ENCODE peak calls at places on chromosome 5, in ten cellular contexts. One of them, this sample, is unnamed.

GRCh38 chr5:96645096-96645495 is 17.1 kb upstream of the CAST start:
- DNase-seq in MG63: no peak
- DNase-seq in esophagus squamous epithelium: no peak
- DNase-seq in adrenal gland: no peak
- DNase-seq in body of pancreas: no peak
- DNase-seq in heart left ventricle: no peak
- DNase-seq in CD4-positive, alpha-beta T cell: no peak
- DNase-seq in spleen: no peak
- DNase-seq in A549: no peak
- DNase-seq in CD8-positive, alpha-beta memory T cell: no peak
- DNase-seq in this sample: no peak

GRCh38 chr5:59081693-59082092 is 498.8 kb downstream of the RAB3C start:
- DNase-seq in body of pancreas: no peak
- DNase-seq in adrenal gland: no peak
- DNase-seq in CD4-positive, alpha-beta T cell: no peak
- DNase-seq in spleen: no peak
- DNase-seq in esophagus squamous epithelium: no peak
- DNase-seq in heart left ventricle: no peak
- DNase-seq in A549: no peak
- DNase-seq in CD8-positive, alpha-beta memory T cell: no peak
- DNase-seq in MG63: no peak
- DNase-seq in this sample: no peak

GRCh38 chr5:88937406-88937805 is 54.4 kb upstream of the MEF2C start:
- DNase-seq in CD8-positive, alpha-beta memory T cell: no peak
- DNase-seq in esophagus squamous epithelium: no peak
- DNase-seq in A549: no peak
- DNase-seq in heart left ventricle: no peak
- DNase-seq in adrenal gland: no peak
- DNase-seq in spleen: no peak
- DNase-seq in MG63: no peak
- DNase-seq in CD4-positive, alpha-beta T cell: no peak
- DNase-seq in body of pancreas: no peak
- DNase-seq in this sample: no peak

GRCh38 chr5:119578937-119579336 is 50.4 kb upstream of the FAM170A start:
- DNase-seq in A549: peak; percentile 14
- DNase-seq in body of pancreas: peak; percentile 45
- DNase-seq in heart left ventricle: no peak
- DNase-seq in MG63: peak; percentile 18
- DNase-seq in adrenal gland: no peak
- DNase-seq in esophagus squamous epithelium: no peak
- DNase-seq in CD8-positive, alpha-beta memory T cell: no peak
- DNase-seq in CD4-positive, alpha-beta T cell: no peak
- DNase-seq in spleen: no peak
- DNase-seq in this sample: no peak

GRCh38 chr5:170538096-170538465 is 34.3 kb downstream of the KCNIP1 start:
- DNase-seq in heart left ventricle: no peak
- DNase-seq in adrenal gland: no peak
- DNase-seq in spleen: no peak
- DNase-seq in A549: no peak
- DNase-seq in CD4-positive, alpha-beta T cell: no peak
- DNase-seq in body of pancreas: no peak
- DNase-seq in esophagus squamous epithelium: no peak
- DNase-seq in CD8-positive, alpha-beta memory T cell: no peak
- DNase-seq in MG63: no peak
- DNase-seq in this sample: no peak

GRCh38 chr5:54470191-54470590 is 14.7 kb downstream of the HSPB3 start:
- DNase-seq in CD8-positive, alpha-beta memory T cell: no peak
- DNase-seq in esophagus squamous epithelium: no peak
- DNase-seq in CD4-positive, alpha-beta T cell: no peak
- DNase-seq in adrenal gland: no peak
- DNase-seq in MG63: no peak
- DNase-seq in spleen: no peak
- DNase-seq in heart left ventricle: no peak
- DNase-seq in A549: no peak
- DNase-seq in body of pancreas: no peak
- DNase-seq in this sample: no peak

GRCh38 chr5:41834506-41834905 is 35.7 kb downstream of the OXCT1 start:
- DNase-seq in heart left ventricle: no peak
- DNase-seq in esophagus squamous epithelium: no peak
- DNase-seq in A549: no peak
- DNase-seq in MG63: no peak
- DNase-seq in adrenal gland: no peak
- DNase-seq in CD4-positive, alpha-beta T cell: no peak
- DNase-seq in CD8-positive, alpha-beta memory T cell: no peak
- DNase-seq in body of pancreas: no peak
- DNase-seq in spleen: no peak
- DNase-seq in this sample: no peak

GRCh38 chr5:31581498-31582099 is 49.5 kb downstream of the C5orf22 start:
- DNase-seq in body of pancreas: no peak
- DNase-seq in A549: no peak
- DNase-seq in esophagus squamous epithelium: no peak
- DNase-seq in heart left ventricle: no peak
- DNase-seq in spleen: no peak
- DNase-seq in MG63: no peak
- DNase-seq in CD4-positive, alpha-beta T cell: no peak
- DNase-seq in adrenal gland: no peak
- DNase-seq in CD8-positive, alpha-beta memory T cell: no peak
- DNase-seq in this sample: no peak

GRCh38 chr5:55691265-55692105 is 20.6 kb downstream of the SLC38A9 start:
- DNase-seq in heart left ventricle: no peak
- DNase-seq in spleen: no peak
- DNase-seq in body of pancreas: no peak
- DNase-seq in A549: peak; percentile 27
- DNase-seq in CD8-positive, alpha-beta memory T cell: no peak
- DNase-seq in CD4-positive, alpha-beta T cell: no peak
- DNase-seq in adrenal gland: no peak
- DNase-seq in MG63: no peak
- DNase-seq in esophagus squamous epithelium: no peak
- DNase-seq in this sample: no peak

GRCh38 chr5:55694152-55694830 is 17.8 kb downstream of the SLC38A9 start:
- DNase-seq in CD8-positive, alpha-beta memory T cell: no peak
- DNase-seq in esophagus squamous epithelium: no peak
- DNase-seq in heart left ventricle: no peak
- DNase-seq in CD4-positive, alpha-beta T cell: no peak
- DNase-seq in adrenal gland: no peak
- DNase-seq in MG63: no peak
- DNase-seq in A549: no peak
- DNase-seq in body of pancreas: no peak
- DNase-seq in spleen: no peak
- DNase-seq in this sample: no peak

GRCh38 chr5:55692106-55692417 is 20.1 kb downstream of the SLC38A9 start:
- DNase-seq in esophagus squamous epithelium: no peak
- DNase-seq in body of pancreas: no peak
- DNase-seq in spleen: no peak
- DNase-seq in MG63: no peak
- DNase-seq in adrenal gland: no peak
- DNase-seq in heart left ventricle: no peak
- DNase-seq in CD8-positive, alpha-beta memory T cell: no peak
- DNase-seq in CD4-positive, alpha-beta T cell: no peak
- DNase-seq in A549: no peak
- DNase-seq in this sample: no peak

DNA sequence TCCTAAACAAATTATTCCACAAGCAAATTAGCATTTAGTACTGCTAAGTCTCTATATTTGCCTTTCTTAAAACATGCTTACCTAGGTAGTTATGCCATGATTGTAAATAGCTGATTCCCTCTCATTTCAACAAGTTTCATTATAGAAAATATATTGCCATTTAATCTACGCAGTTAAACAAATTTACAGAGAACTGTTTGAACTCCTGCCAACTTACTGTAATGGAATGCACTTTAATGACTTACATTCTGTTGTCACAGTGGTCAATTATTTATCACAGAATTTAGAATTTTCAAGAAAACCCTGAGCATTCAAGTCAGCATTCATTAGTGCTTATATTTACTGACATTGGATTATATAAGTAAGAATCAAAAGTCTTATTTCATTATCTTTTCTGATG is 19.6 kb downstream of the SLC38A9 start:
- DNase-seq in heart left ventricle: no peak
- DNase-seq in MG63: no peak
- DNase-seq in spleen: no peak
- DNase-seq in adrenal gland: no peak
- DNase-seq in A549: no peak
- DNase-seq in esophagus squamous epithelium: no peak
- DNase-seq in CD4-positive, alpha-beta T cell: no peak
- DNase-seq in body of pancreas: no peak
- DNase-seq in CD8-positive, alpha-beta memory T cell: no peak
- DNase-seq in this sample: no peak
- H3K9me3 ChIP-seq in heart left ventricle: no peaks in the 10 kb centered on the region
- H3K9me3 ChIP-seq in MG63: no peaks in the 10 kb centered on the region
- H3K9me3 ChIP-seq in spleen: no peaks in the 10 kb centered on the region
- H3K9me3 ChIP-seq in adrenal gland: no peaks in the 10 kb centered on the region
- H3K9me3 ChIP-seq in A549: no peaks in the 10 kb centered on the region
- H3K9me3 ChIP-seq in esophagus squamous epithelium: no peaks in the 10 kb centered on the region
- H3K9me3 ChIP-seq in CD4-positive, alpha-beta T cell: no peaks in the 10 kb centered on the region
- H3K9me3 ChIP-seq in body of pancreas: no peaks in the 10 kb centered on the region
- H3K9me3 ChIP-seq in CD8-positive, alpha-beta memory T cell: no peaks in the 10 kb centered on the region
- H3K9me3 ChIP-seq in this sample: no peaks in the 10 kb centered on the region

GRCh38 chr5:141389153-141390042 is 1.9 kb downstream of the PCDHGB4 start:
- DNase-seq in A549: no peak
- DNase-seq in MG63: no peak
- DNase-seq in spleen: no peak
- DNase-seq in body of pancreas: no peak
- DNase-seq in esophagus squamous epithelium: no peak
- DNase-seq in CD8-positive, alpha-beta memory T cell: no peak
- DNase-seq in heart left ventricle: no peak
- DNase-seq in adrenal gland: no peak
- DNase-seq in CD4-positive, alpha-beta T cell: no peak
- DNase-seq in this sample: no peak

GRCh38 chr5:141384471-141385267 is 2.1 kb downstream of the PCDHGA7 start:
- DNase-seq in body of pancreas: no peak
- DNase-seq in MG63: no peak
- DNase-seq in A549: no peak
- DNase-seq in adrenal gland: no peak
- DNase-seq in heart left ventricle: no peak
- DNase-seq in CD4-positive, alpha-beta T cell: no peak
- DNase-seq in spleen: no peak
- DNase-seq in CD8-positive, alpha-beta memory T cell: no peak
- DNase-seq in esophagus squamous epithelium: no peak
- DNase-seq in this sample: no peak

GRCh38 chr5:141393267-141393666 is 834 bp downstream of the PCDHGA8 start:
- DNase-seq in adrenal gland: no peak
- DNase-seq in heart left ventricle: no peak
- DNase-seq in MG63: no peak
- DNase-seq in CD8-positive, alpha-beta memory T cell: no peak
- DNase-seq in CD4-positive, alpha-beta T cell: no peak
- DNase-seq in A549: no peak
- DNase-seq in body of pancreas: no peak
- DNase-seq in esophagus squamous epithelium: no peak
- DNase-seq in spleen: no peak
- DNase-seq in this sample: no peak

GRCh38 chr5:141392429-141393198 is at the start of gene PCDHGA8:
- DNase-seq in spleen: no peak
- DNase-seq in body of pancreas: no peak
- DNase-seq in CD4-positive, alpha-beta T cell: no peak
- DNase-seq in adrenal gland: no peak
- DNase-seq in esophagus squamous epithelium: no peak
- DNase-seq in A549: no peak
- DNase-seq in MG63: no peak
- DNase-seq in CD8-positive, alpha-beta memory T cell: no peak
- DNase-seq in heart left ventricle: no peak
- DNase-seq in this sample: no peak

GRCh38 chr5:141388661-141389060 is 1.2 kb downstream of the PCDHGB4 start:
- DNase-seq in body of pancreas: no peak
- DNase-seq in CD8-positive, alpha-beta memory T cell: no peak
- DNase-seq in A549: no peak
- DNase-seq in CD4-positive, alpha-beta T cell: no peak
- DNase-seq in spleen: no peak
- DNase-seq in esophagus squamous epithelium: no peak
- DNase-seq in adrenal gland: no peak
- DNase-seq in MG63: no peak
- DNase-seq in heart left ventricle: no peak
- DNase-seq in this sample: no peak
- H3K9me3 ChIP-seq in body of pancreas: peaks cover 20% of the 10 kb centered on the region
- H3K9me3 ChIP-seq in CD8-positive, alpha-beta memory T cell: no peaks in the 10 kb centered on the region
- H3K9me3 ChIP-seq in A549: peaks cover 70% of the 10 kb centered on the region
- H3K9me3 ChIP-seq in CD4-positive, alpha-beta T cell: peaks cover 70% of the 10 kb centered on the region
- H3K9me3 ChIP-seq in spleen: peaks cover 97% of the 10 kb centered on the region
- H3K9me3 ChIP-seq in esophagus squamous epithelium: peaks cover 20% of the 10 kb centered on the region
- H3K9me3 ChIP-seq in adrenal gland: no peaks in the 10 kb centered on the region
- H3K9me3 ChIP-seq in MG63: peaks cover 11% of the 10 kb centered on the region
- H3K9me3 ChIP-seq in heart left ventricle: peaks cover 58% of the 10 kb centered on the region
- H3K9me3 ChIP-seq in this sample: peaks cover 21% of the 10 kb centered on the region

GRCh38 chr5:167821096-167821590 is 470.3 kb upstream of the WWC1 start:
- DNase-seq in heart left ventricle: no peak
- DNase-seq in esophagus squamous epithelium: no peak
- DNase-seq in spleen: no peak
- DNase-seq in A549: no peak
- DNase-seq in MG63: no peak
- DNase-seq in CD8-positive, alpha-beta memory T cell: no peak
- DNase-seq in CD4-positive, alpha-beta T cell: no peak
- DNase-seq in body of pancreas: no peak
- DNase-seq in adrenal gland: no peak
- DNase-seq in this sample: no peak
- H3K9me3 ChIP-seq in heart left ventricle: no peaks in the 10 kb centered on the region
- H3K9me3 ChIP-seq in esophagus squamous epithelium: no peaks in the 10 kb centered on the region
- H3K9me3 ChIP-seq in spleen: no peaks in the 10 kb centered on the region
- H3K9me3 ChIP-seq in A549: no peaks in the 10 kb centered on the region
- H3K9me3 ChIP-seq in MG63: peaks cover 1% of the 10 kb centered on the region
- H3K9me3 ChIP-seq in CD8-positive, alpha-beta memory T cell: no peaks in the 10 kb centered on the region
- H3K9me3 ChIP-seq in CD4-positive, alpha-beta T cell: no peaks in the 10 kb centered on the region
- H3K9me3 ChIP-seq in body of pancreas: no peaks in the 10 kb centered on the region
- H3K9me3 ChIP-seq in adrenal gland: no peaks in the 10 kb centered on the region
- H3K9me3 ChIP-seq in this sample: no peaks in the 10 kb centered on the region

GRCh38 chr5:34543687-34544086 is 112.4 kb upstream of the RAI14 start:
- DNase-seq in MG63: no peak
- DNase-seq in adrenal gland: no peak
- DNase-seq in CD8-positive, alpha-beta memory T cell: no peak
- DNase-seq in A549: no peak
- DNase-seq in CD4-positive, alpha-beta T cell: no peak
- DNase-seq in body of pancreas: no peak
- DNase-seq in esophagus squamous epithelium: no peak
- DNase-seq in heart left ventricle: no peak
- DNase-seq in spleen: no peak
- DNase-seq in this sample: no peak

GRCh38 chr5:34547300-34548085 is 108.6 kb upstream of the RAI14 start:
- DNase-seq in CD8-positive, alpha-beta memory T cell: no peak
- DNase-seq in heart left ventricle: no peak
- DNase-seq in esophagus squamous epithelium: no peak
- DNase-seq in CD4-positive, alpha-beta T cell: no peak
- DNase-seq in A549: no peak
- DNase-seq in spleen: no peak
- DNase-seq in body of pancreas: no peak
- DNase-seq in MG63: no peak
- DNase-seq in adrenal gland: no peak
- DNase-seq in this sample: no peak

GRCh38 chr5:34542818-34543217 is 113.3 kb upstream of the RAI14 start:
- DNase-seq in spleen: no peak
- DNase-seq in CD8-positive, alpha-beta memory T cell: no peak
- DNase-seq in body of pancreas: no peak
- DNase-seq in MG63: no peak
- DNase-seq in CD4-positive, alpha-beta T cell: no peak
- DNase-seq in A549: no peak
- DNase-seq in heart left ventricle: no peak
- DNase-seq in adrenal gland: no peak
- DNase-seq in esophagus squamous epithelium: no peak
- DNase-seq in this sample: no peak

GRCh38 chr5:34544403-34544802 is 111.7 kb upstream of the RAI14 start:
- DNase-seq in spleen: no peak
- DNase-seq in heart left ventricle: no peak
- DNase-seq in esophagus squamous epithelium: no peak
- DNase-seq in body of pancreas: no peak
- DNase-seq in adrenal gland: no peak
- DNase-seq in CD8-positive, alpha-beta memory T cell: no peak
- DNase-seq in CD4-positive, alpha-beta T cell: no peak
- DNase-seq in MG63: no peak
- DNase-seq in A549: no peak
- DNase-seq in this sample: no peak

GRCh38 chr5:34545164-34545563 is 111.0 kb upstream of the RAI14 start:
- DNase-seq in adrenal gland: no peak
- DNase-seq in body of pancreas: no peak
- DNase-seq in A549: no peak
- DNase-seq in CD8-positive, alpha-beta memory T cell: no peak
- DNase-seq in CD4-positive, alpha-beta T cell: no peak
- DNase-seq in MG63: no peak
- DNase-seq in spleen: no peak
- DNase-seq in esophagus squamous epithelium: no peak
- DNase-seq in heart left ventricle: no peak
- DNase-seq in this sample: no peak
- H3K9me3 ChIP-seq in adrenal gland: no peaks in the 10 kb centered on the region
- H3K9me3 ChIP-seq in body of pancreas: no peaks in the 10 kb centered on the region
- H3K9me3 ChIP-seq in A549: peaks cover 23% of the 10 kb centered on the region
- H3K9me3 ChIP-seq in CD8-positive, alpha-beta memory T cell: no peaks in the 10 kb centered on the region
- H3K9me3 ChIP-seq in CD4-positive, alpha-beta T cell: peaks cover 15% of the 10 kb centered on the region
- H3K9me3 ChIP-seq in MG63: peaks cover 20% of the 10 kb centered on the region
- H3K9me3 ChIP-seq in spleen: peaks cover 46% of the 10 kb centered on the region
- H3K9me3 ChIP-seq in esophagus squamous epithelium: no peaks in the 10 kb centered on the region
- H3K9me3 ChIP-seq in heart left ventricle: peaks cover 8% of the 10 kb centered on the region
- H3K9me3 ChIP-seq in this sample: no peaks in the 10 kb centered on the region